ENCODE peak calls at places on chromosomes 11 and 22, in four cellular contexts. One of them, this sample, is unnamed.

GRCh38 chr11:79100093-79100704 is 340.6 kb downstream of the TENM4 start:
- DNase-seq in dorsolateral prefrontal cortex: no peak
- DNase-seq in heart right ventricle: no peak
- DNase-seq in spleen: no peak
- DNase-seq in this sample: no peak

GRCh38 chr11:75263944-75264349 is 23.4 kb downstream of the TPBGL start:
- DNase-seq in dorsolateral prefrontal cortex: peak
- DNase-seq in heart right ventricle: no peak
- DNase-seq in spleen: peak
- DNase-seq in this sample: no peak

GRCh38 chr22:42367980-42368378 is 64.2 kb downstream of the NFAM1 start:
- DNase-seq in dorsolateral prefrontal cortex: no peak
- DNase-seq in heart right ventricle: no peak
- DNase-seq in spleen: no peak
- DNase-seq in this sample: no peak

GRCh38 chr22:26579331-26579886 is 10.5 kb downstream of the TPST2 start:
- DNase-seq in dorsolateral prefrontal cortex: no peak
- DNase-seq in heart right ventricle: peak
- DNase-seq in spleen: peak
- DNase-seq in this sample: no peak

GRCh38 chr11:31722754-31723153 is 88.4 kb downstream of the PAX6 start:
- DNase-seq in dorsolateral prefrontal cortex: no peak
- DNase-seq in heart right ventricle: no peak
- DNase-seq in spleen: no peak
- DNase-seq in this sample: no peak

GRCh38 chr11:129973068-129973467 is 29.6 kb downstream of the PRDM10 start:
- DNase-seq in dorsolateral prefrontal cortex: no peak
- DNase-seq in heart right ventricle: no peak
- DNase-seq in spleen: no peak
- DNase-seq in this sample: no peak

GRCh38 chr11:67266424-67267187 is at the start of gene GRK2:
- DNase-seq in dorsolateral prefrontal cortex: no peak
- DNase-seq in heart right ventricle: peak
- DNase-seq in spleen: peak
- DNase-seq in this sample: no peak

GRCh38 chr11:85180528-85180927 is 446.6 kb downstream of the DLG2 start:
- DNase-seq in dorsolateral prefrontal cortex: no peak
- DNase-seq in heart right ventricle: no peak
- DNase-seq in spleen: no peak
- DNase-seq in this sample: no peak

GRCh38 chr11:132744771-132745170 is 787.5 kb downstream of the OPCML start:
- DNase-seq in dorsolateral prefrontal cortex: no peak
- DNase-seq in heart right ventricle: no peak
- DNase-seq in spleen: no peak
- DNase-seq in this sample: no peak

GRCh38 chr11:1829039-1829820 is 5.6 kb upstream of the SYT8 start:
- DNase-seq in dorsolateral prefrontal cortex: no peak
- DNase-seq in heart right ventricle: no peak
- DNase-seq in spleen: no peak
- DNase-seq in this sample: no peak

GRCh38 chr11:66766681-66767080 is 37.7 kb upstream of the SPTBN2 start:
- DNase-seq in dorsolateral prefrontal cortex: no peak
- DNase-seq in heart right ventricle: no peak
- DNase-seq in spleen: no peak
- DNase-seq in this sample: no peak

GRCh38 chr11:91686700-91687099 is 537.9 kb upstream of the FAT3 start:
- DNase-seq in dorsolateral prefrontal cortex: no peak
- DNase-seq in heart right ventricle: no peak
- DNase-seq in spleen: no peak
- DNase-seq in this sample: no peak

GRCh38 chr11:36540998-36541397 is 26.8 kb upstream of the RAG1 start:
- DNase-seq in dorsolateral prefrontal cortex: no peak
- DNase-seq in heart right ventricle: no peak
- DNase-seq in spleen: no peak
- DNase-seq in this sample: no peak

GRCh38 chr11:115316682-115317081 is 187.5 kb downstream of the CADM1 start:
- DNase-seq in dorsolateral prefrontal cortex: no peak
- DNase-seq in heart right ventricle: no peak
- DNase-seq in spleen: no peak
- DNase-seq in this sample: no peak

GRCh38 chr22:45164217-45165123 is 745 bp downstream of the NUP50 start:
- DNase-seq in dorsolateral prefrontal cortex: no peak
- DNase-seq in heart right ventricle: peak
- DNase-seq in spleen: peak
- DNase-seq in this sample: no peak

GRCh38 chr11:95453616-95454118 is 222.7 kb upstream of the SESN3 start:
- DNase-seq in dorsolateral prefrontal cortex: peak
- DNase-seq in heart right ventricle: peak
- DNase-seq in spleen: no peak
- DNase-seq in this sample: peak

GRCh38 chr11:119522609-119523008 is 99.6 kb upstream of the THY1 start:
- DNase-seq in dorsolateral prefrontal cortex: no peak
- DNase-seq in heart right ventricle: no peak
- DNase-seq in spleen: no peak
- DNase-seq in this sample: no peak

GRCh38 chr22:30038219-30038618 is 42.0 kb upstream of the HORMAD2 start:
- DNase-seq in dorsolateral prefrontal cortex: no peak
- DNase-seq in heart right ventricle: no peak
- DNase-seq in spleen: no peak
- DNase-seq in this sample: no peak

GRCh38 chr22:27223317-27224177 is 566.2 kb downstream of the MIAT start:
- DNase-seq in dorsolateral prefrontal cortex: no peak
- DNase-seq in heart right ventricle: no peak
- DNase-seq in spleen: peak
- DNase-seq in this sample: no peak

GRCh38 chr11:70126494-70126893 is 48.4 kb downstream of the ANO1 start:
- DNase-seq in dorsolateral prefrontal cortex: no peak
- DNase-seq in heart right ventricle: no peak
- DNase-seq in spleen: no peak
- DNase-seq in this sample: no peak

GRCh38 chr22:37775785-37776638 is 31.7 kb upstream of the GCAT start:
- DNase-seq in dorsolateral prefrontal cortex: no peak
- DNase-seq in heart right ventricle: no peak
- DNase-seq in spleen: no peak
- DNase-seq in this sample: no peak

GRCh38 chr11:87036756-87037449 is 831 bp upstream of the TMEM135 start:
- DNase-seq in dorsolateral prefrontal cortex: no peak
- DNase-seq in heart right ventricle: no peak
- DNase-seq in spleen: no peak
- DNase-seq in this sample: no peak

GRCh38 chr11:69008774-69009440 is 4.1 kb downstream of the MRGPRF start:
- DNase-seq in dorsolateral prefrontal cortex: no peak
- DNase-seq in heart right ventricle: peak
- DNase-seq in spleen: peak
- DNase-seq in this sample: no peak

GRCh38 chr11:22467248-22467647 is 129.1 kb downstream of the SLC17A6 start:
- DNase-seq in dorsolateral prefrontal cortex: no peak
- DNase-seq in heart right ventricle: no peak
- DNase-seq in spleen: no peak
- DNase-seq in this sample: no peak
- H3K27ac ChIP-seq in dorsolateral prefrontal cortex: no peak
- H3K27ac ChIP-seq in heart right ventricle: no peak
- H3K27ac ChIP-seq in spleen: no peak
- H3K27ac ChIP-seq in this sample: no peak

GRCh38 chr22:35314161-35314942 is 14.7 kb downstream of the TOM1 start:
- DNase-seq in dorsolateral prefrontal cortex: no peak
- DNase-seq in heart right ventricle: no peak
- DNase-seq in spleen: peak
- DNase-seq in this sample: no peak
- H3K27ac ChIP-seq in dorsolateral prefrontal cortex: no peak
- H3K27ac ChIP-seq in heart right ventricle: peak
- H3K27ac ChIP-seq in spleen: no peak
- H3K27ac ChIP-seq in this sample: no peak

GRCh38 chr11:26780686-26781085 is 58.8 kb upstream of the SLC5A12 start:
- DNase-seq in dorsolateral prefrontal cortex: no peak
- DNase-seq in heart right ventricle: no peak
- DNase-seq in spleen: no peak
- DNase-seq in this sample: no peak
- H3K27ac ChIP-seq in dorsolateral prefrontal cortex: no peak
- H3K27ac ChIP-seq in heart right ventricle: no peak
- H3K27ac ChIP-seq in spleen: no peak
- H3K27ac ChIP-seq in this sample: no peak

GRCh38 chr11:116812109-116812508 is 11.0 kb downstream of the APOA4 start:
- DNase-seq in dorsolateral prefrontal cortex: no peak
- DNase-seq in heart right ventricle: no peak
- DNase-seq in spleen: no peak
- DNase-seq in this sample: no peak

GRCh38 chr11:116811194-116811593 is 11.9 kb downstream of the APOA4 start:
- DNase-seq in dorsolateral prefrontal cortex: no peak
- DNase-seq in heart right ventricle: no peak
- DNase-seq in spleen: no peak
- DNase-seq in this sample: no peak

GRCh38 chr11:116813170-116813569 is 9.9 kb downstream of the APOA4 start:
- DNase-seq in dorsolateral prefrontal cortex: no peak
- DNase-seq in heart right ventricle: no peak
- DNase-seq in spleen: no peak
- DNase-seq in this sample: no peak

GRCh38 chr11:116808262-116809175 is 14.6 kb downstream of the APOA4 start:
- DNase-seq in dorsolateral prefrontal cortex: no peak
- DNase-seq in heart right ventricle: no peak
- DNase-seq in spleen: no peak
- DNase-seq in this sample: no peak

GRCh38 chr11:116807601-116808261 is 15.4 kb downstream of the APOA4 start:
- DNase-seq in dorsolateral prefrontal cortex: no peak
- DNase-seq in heart right ventricle: no peak
- DNase-seq in spleen: no peak
- DNase-seq in this sample: no peak
- H3K27ac ChIP-seq in dorsolateral prefrontal cortex: no peak
- H3K27ac ChIP-seq in heart right ventricle: no peak
- H3K27ac ChIP-seq in spleen: no peak
- H3K27ac ChIP-seq in this sample: no peak

DNA sequence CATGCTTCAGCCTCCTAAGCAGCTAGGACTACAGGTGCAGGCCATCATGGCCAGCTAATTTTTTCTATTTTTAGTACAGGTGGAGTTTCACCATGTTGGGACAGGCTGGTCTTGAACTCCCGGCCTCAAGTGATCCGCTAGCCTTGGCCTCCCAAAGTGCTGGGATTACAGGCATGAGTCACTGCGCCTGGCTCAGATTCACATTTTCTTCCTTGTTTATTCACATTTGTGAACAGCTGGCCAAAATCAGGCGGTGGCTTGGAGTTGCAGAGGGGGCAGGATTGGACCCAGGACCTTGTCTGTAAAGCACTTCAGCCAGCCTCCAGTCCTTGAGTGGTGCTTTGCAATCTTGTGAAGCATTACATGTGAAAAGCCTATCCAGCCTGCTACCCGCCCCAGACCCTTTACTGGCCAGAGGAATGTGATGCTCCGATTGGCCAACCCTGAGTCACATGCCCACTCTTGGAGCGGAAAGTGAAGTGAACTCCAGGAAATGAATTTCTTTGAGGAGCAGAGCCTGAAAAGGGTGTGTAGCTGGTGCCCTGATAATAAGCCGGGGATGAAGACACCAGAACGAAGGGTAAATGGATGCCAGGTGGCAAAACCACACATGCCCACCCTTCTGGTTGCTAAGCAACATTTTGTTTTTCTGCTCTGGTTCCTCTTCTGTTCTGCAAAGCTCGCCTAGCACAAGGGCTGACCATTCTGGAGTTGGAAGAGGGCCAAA is 62.6 kb upstream of the PTPRJ start:
- DNase-seq in dorsolateral prefrontal cortex: no peak
- DNase-seq in heart right ventricle: peak
- DNase-seq in spleen: peak
- DNase-seq in this sample: no peak
- H3K27ac ChIP-seq in dorsolateral prefrontal cortex: no peak
- H3K27ac ChIP-seq in heart right ventricle: no peak
- H3K27ac ChIP-seq in spleen: peak
- H3K27ac ChIP-seq in this sample: no peak

DNA sequence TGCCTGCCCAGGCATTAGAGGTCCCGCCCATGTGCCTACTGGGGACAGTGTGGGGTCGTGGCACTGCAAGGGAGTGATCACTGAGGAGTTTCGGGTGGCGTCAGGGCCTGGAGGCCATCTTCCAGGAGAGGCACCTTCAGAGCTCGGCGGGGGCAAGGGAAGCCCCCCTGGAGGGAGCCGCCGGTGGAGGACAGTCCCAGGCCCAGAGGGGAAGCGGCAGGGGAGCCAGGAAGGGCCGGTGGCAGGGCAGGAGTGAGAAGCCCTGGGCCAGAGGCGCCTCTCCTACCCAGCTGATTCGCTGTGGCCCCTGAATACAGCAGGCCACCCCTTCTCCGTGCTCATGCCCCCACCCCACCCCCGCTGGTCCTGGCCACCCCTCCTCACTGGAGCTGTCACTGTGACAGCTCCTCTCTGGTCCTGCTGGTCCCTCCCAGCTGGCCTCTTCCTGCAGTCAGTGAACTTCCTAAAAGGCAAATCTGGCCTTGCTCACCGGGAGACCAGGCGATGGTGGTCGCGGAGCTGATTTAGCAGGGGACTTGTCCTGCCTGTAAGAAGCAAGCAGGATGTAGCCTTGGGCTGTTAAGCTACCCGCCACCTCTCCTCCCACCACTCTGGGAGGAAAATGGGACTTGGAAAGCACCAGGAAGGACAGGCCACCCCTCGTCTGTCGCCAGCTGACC is 2.1 kb upstream of the MAPK11 start:
- DNase-seq in dorsolateral prefrontal cortex: no peak
- DNase-seq in heart right ventricle: no peak
- DNase-seq in spleen: no peak
- DNase-seq in this sample: no peak
- H3K27ac ChIP-seq in dorsolateral prefrontal cortex: peak
- H3K27ac ChIP-seq in heart right ventricle: no peak
- H3K27ac ChIP-seq in spleen: no peak
- H3K27ac ChIP-seq in this sample: no peak

This sample was measured in substantia nigra.